ENCODE peak calls at places on chromosomes 6 and 20, in four cellular contexts. M is epithelial cell of proximal tubule, S is psoas muscle, Z is AG04450. O is an unnamed sample.

GRCh38 chr6:107599043-107599442 is 109.1 kb downstream of the SOBP start:
- DNase-seq in S (no peak), M (no peak), Z (no peak), O (no peak)

GRCh38 chr6:149905371-149905910 is 7.5 kb upstream of the RAET1E start:
- DNase-seq in Z (no peak), S (no peak), M (no peak), O (no peak)

GRCh38 chr6:141467881-141468280 is 664.8 kb upstream of the GJE1 start:
- DNase-seq in Z (no peak), M (no peak), S (no peak), O (no peak)

GRCh38 chr6:143878272-143878760 is 14.0 kb downstream of the ZC2HC1B start:
- DNase-seq in M (no peak), S (no peak), Z (no peak), O (no peak)

GRCh38 chr6:131844243-131844841 is 36.5 kb downstream of the ENPP1 start:
- DNase-seq in Z (peak), M (no peak), S (no peak), O (peak)

GRCh38 chr20:10963717-10964266 is 290.0 kb upstream of the JAG1 start:
- DNase-seq in Z (no peak), M (no peak), S (no peak), O (no peak)

GRCh38 chr20:25549866-25550477 is 35.4 kb downstream of the NINL start:
- DNase-seq in S (no peak), M (no peak), Z (peak), O (no peak)

GRCh38 chr20:3929713-3930060 is 40.5 kb downstream of the PANK2 start:
- DNase-seq in Z (no peak), S (no peak), M (no peak), O (no peak)

GRCh38 chr20:6700563-6701328 is 66.7 kb upstream of the BMP2 start:
- DNase-seq in S (peak), M (no peak), Z (no peak), O (no peak)

GRCh38 chr6:8539446-8539845 is 104.1 kb upstream of the SLC35B3 start:
- DNase-seq in Z (no peak), M (peak), S (no peak), O (no peak)

GRCh38 chr20:57865266-57865665 is 155.5 kb upstream of the PMEPA1 start:
- DNase-seq in Z (no peak), S (no peak), M (no peak), O (no peak)

GRCh38 chr20:63412889-63413288 is 51.7 kb upstream of the CHRNA4 start:
- DNase-seq in M (no peak), Z (no peak), S (no peak), O (no peak)

GRCh38 chr6:42197574-42198362 is 3.0 kb upstream of the GUCA1B start:
- DNase-seq in S (no peak), M (no peak), Z (no peak), O (peak)
- H3K4me3 ChIP-seq in S (no peak), M (no peak), Z (no peak), O (no peak)

GRCh38 chr20:53919886-53920285 is 150.5 kb downstream of the BCAS1 start:
- DNase-seq in M (no peak), S (no peak), Z (no peak), O (no peak)
- H3K4me3 ChIP-seq in M (no peak), S (no peak), Z (no peak), O (no peak)

GRCh38 chr20:37309941-37310590 is 20.6 kb downstream of the MANBAL start:
- DNase-seq in S (no peak), M (no peak), Z (no peak), O (no peak)

GRCh38 chr20:37309290-37309689 is 19.8 kb downstream of the MANBAL start:
- DNase-seq in M (no peak), S (no peak), Z (no peak), O (no peak)

GRCh38 chr20:37305839-37306238 is 16.4 kb downstream of the MANBAL start:
- DNase-seq in M (no peak), Z (no peak), S (no peak), O (no peak)

GRCh38 chr20:37310951-37311350 is 21.5 kb downstream of the MANBAL start:
- DNase-seq in M (no peak), S (no peak), Z (no peak), O (no peak)

DNA sequence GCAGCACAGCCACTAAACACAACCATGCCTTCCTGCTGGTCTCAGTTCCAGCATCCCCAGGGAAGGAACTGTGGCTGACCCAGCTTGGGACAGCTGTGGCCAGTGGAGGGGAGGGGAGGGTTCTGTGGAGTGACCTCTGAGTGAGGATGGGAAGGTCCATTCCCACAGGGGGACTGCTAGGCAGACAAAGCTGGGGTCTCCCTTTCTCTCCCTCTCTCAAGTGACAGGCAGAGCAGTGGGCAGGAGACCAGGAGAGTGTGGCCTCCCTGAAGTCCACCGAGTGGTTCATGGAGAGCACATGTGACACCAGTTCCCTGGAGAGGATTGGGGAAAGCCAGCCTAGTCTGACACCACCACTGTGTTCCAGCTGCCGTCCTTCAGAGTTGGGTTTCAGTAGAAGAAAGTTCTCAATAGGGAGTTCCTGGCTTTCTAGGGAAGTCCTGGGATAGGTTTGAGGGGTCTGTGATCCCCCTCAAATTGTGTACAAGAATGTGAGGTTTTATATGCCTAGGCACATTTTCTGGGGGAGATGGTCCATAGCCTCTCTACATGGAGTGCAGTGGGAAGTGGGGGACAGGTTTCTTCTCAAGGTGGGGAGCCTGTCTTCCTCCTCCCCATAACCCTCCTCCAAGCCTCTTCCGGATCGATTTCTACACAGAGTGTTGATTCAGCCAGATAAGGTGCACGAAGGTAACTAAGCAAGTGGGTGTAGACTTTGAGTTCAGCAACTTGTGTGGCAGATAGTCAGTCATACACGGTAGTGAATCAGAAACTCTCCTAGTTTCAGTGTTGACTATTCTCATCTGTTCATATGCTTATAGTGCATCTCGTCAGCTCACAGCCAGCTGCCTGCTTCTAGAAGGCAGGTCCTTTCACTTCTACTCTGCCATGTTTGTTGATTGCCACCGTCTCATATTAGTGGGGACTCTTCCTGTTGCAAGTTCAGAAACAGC is 18.9 kb downstream of the MANBAL start:
- DNase-seq in M (no peak), Z (no peak), S (no peak), O (no peak)
- H3K4me3 ChIP-seq in M (no peak), Z (no peak), S (no peak), O (no peak)

GRCh38 chr6:37137881-37138568 is 31.9 kb upstream of the PIM1 start:
- DNase-seq in Z (peak), M (no peak), S (no peak), O (no peak)
- H3K4me3 ChIP-seq in Z (peak), M (peak), S (no peak), O (no peak)

GRCh38 chr6:158911746-158912158 is 88.2 kb downstream of the RSPH3 start:
- DNase-seq in Z (no peak), M (no peak), S (no peak), O (no peak)
- H3K4me3 ChIP-seq in Z (no peak), M (no peak), S (no peak), O (no peak)

DNA sequence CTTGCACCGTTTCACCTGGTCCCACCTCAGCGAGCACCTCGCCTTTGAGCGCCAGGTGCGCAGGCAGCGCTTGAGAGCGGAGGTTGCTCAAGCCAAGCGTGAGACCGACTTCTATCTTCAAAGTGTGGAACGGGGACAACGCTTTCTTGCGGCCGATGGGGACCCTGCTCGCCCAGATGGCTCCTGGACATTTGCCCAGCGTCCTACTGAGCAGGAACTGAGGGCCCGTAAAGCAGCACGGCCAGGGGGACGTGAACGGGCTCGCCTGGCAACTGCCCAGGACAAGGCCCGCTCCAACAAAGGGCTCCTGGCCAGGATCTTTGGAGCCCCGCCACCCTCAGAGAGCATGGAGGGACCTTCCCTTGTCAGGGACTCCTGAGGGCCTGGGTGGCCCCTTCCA is 1.5 kb downstream of the ABT1 start:
- DNase-seq in M (no peak), S (no peak), Z (no peak), O (no peak)
- H3K4me3 ChIP-seq in M (peak), S (peak), Z (no peak), O (no peak)

GRCh38 chr20:51269671-51270070 is 246.8 kb upstream of the KCNG1 start:
- DNase-seq in S (no peak), M (no peak), Z (no peak), O (no peak)

GRCh38 chr20:51276331-51276730 is 253.4 kb upstream of the KCNG1 start:
- DNase-seq in Z (no peak), S (no peak), M (no peak), O (no peak)

GRCh38 chr20:51275816-51276215 is 252.9 kb upstream of the KCNG1 start:
- DNase-seq in Z (peak), S (no peak), M (no peak), O (no peak)

GRCh38 chr20:51275181-51275580 is 252.3 kb upstream of the KCNG1 start:
- DNase-seq in S (no peak), M (no peak), Z (no peak), O (no peak)

GRCh38 chr20:51272392-51272791 is 249.5 kb upstream of the KCNG1 start:
- DNase-seq in S (no peak), M (no peak), Z (peak), O (no peak)
- H3K4me3 ChIP-seq in S (no peak), M (no peak), Z (no peak), O (no peak)

DNA sequence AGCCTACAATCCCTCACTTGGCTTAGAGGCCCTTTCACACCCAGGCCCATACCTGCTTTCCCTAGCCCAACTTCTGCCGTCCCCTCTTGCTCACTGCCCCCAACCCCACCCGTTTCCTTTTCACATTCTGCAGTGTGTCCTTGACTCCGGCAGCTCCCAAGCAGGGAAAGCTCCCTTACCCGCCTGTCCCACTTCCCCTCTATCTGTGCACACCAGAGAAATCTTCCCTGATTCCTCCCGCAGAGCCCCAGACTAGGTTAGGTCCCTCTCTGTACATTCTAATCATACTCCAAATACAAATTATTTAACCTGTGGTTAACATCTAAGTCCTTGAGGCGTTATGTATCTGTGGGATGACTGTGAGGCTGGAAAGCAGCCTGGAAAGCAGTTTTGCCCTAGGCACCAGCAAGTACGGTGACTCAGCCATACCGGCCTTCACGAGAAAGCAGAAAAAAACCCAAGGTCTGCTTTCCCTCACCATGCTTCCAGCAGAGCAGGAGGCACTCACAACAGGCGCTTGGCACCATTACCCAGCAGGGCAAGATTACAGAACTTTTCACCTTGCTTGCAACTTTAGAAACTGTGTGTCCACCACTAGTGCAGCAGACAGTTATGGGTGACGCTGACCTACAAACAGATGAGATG is 22.3 kb downstream of the ELOVL5 start:
- DNase-seq in Z (peak), M (peak), S (no peak), O (peak)
- H3K4me3 ChIP-seq in Z (no peak), M (no peak), S (no peak), O (no peak)